ENCODE peak calls at places on chromosomes 11 and 22, in eight cellular contexts. A is body of pancreas, V is cardiac muscle cell, K is endodermal cell, Q is HAP-1, I is Peyer's patch, P is right lobe of liver, J is transverse colon. S is an unnamed sample.

GRCh38 chr11:86063536-86063935 is 5.3 kb downstream of the PICALM start:
- DNase-seq in J (no peak), A (no peak), Q (no peak), I (no peak), K (no peak), P (no peak), V (no peak), S (no peak)

GRCh38 chr22:36369922-36370781 is 17.6 kb downstream of the MYH9 start:
- DNase-seq in K (peak; percentile 74), J (peak; percentile 80), I (no peak), Q (no peak), A (peak; percentile 76), V (peak; percentile 77), P (no peak), S (peak; percentile 33)

GRCh38 chr11:13644997-13645667 is 23.3 kb upstream of the FAR1 start:
- DNase-seq in V (no peak), J (no peak), I (no peak), K (no peak), P (no peak), Q (no peak), A (peak; percentile 34), S (no peak)

GRCh38 chr11:44016129-44016528 is 31.7 kb upstream of the ACCSL start:
- DNase-seq in Q (no peak), I (no peak), V (no peak), P (no peak), J (no peak), A (peak; percentile 35), K (no peak), S (peak; percentile 68)

GRCh38 chr22:46377566-46378498 is 42.3 kb downstream of the TRMU start:
- DNase-seq in P (peak; percentile 87), V (peak; percentile 88), I (no peak), A (peak; percentile 94), K (peak; percentile 95), Q (peak; percentile 71), J (peak; percentile 81), S (no peak)

GRCh38 chr11:62005231-62005661 is 37.8 kb upstream of the FTH1 start:
- DNase-seq in P (no peak), A (no peak), I (no peak), Q (no peak), J (no peak), V (no peak), K (no peak), S (no peak)

GRCh38 chr11:48002565-48002964 is 22.2 kb downstream of the PTPRJ start:
- DNase-seq in Q (no peak), V (no peak), K (no peak), A (no peak), J (no peak), I (no peak), P (no peak), S (no peak)

GRCh38 chr11:2395211-2395730 is 5.3 kb upstream of the TSSC4 start:
- DNase-seq in A (no peak), P (no peak), V (no peak), Q (no peak), I (no peak), J (no peak), K (no peak), S (no peak)

GRCh38 chr11:44434191-44434590 is 124.3 kb upstream of the ALX4 start:
- DNase-seq in P (no peak), I (no peak), J (no peak), V (no peak), A (no peak), K (peak; percentile 54), Q (no peak), S (no peak)

GRCh38 chr22:35938226-35938625 is 90.4 kb downstream of the RBFOX2 start:
- DNase-seq in Q (no peak), A (no peak), K (no peak), I (no peak), V (no peak), J (no peak), P (no peak), S (no peak)

GRCh38 chr11:3687399-3687798 is 16.2 kb upstream of the CHRNA10 start:
- DNase-seq in J (no peak), I (no peak), K (no peak), A (no peak), P (no peak), V (no peak), Q (no peak), S (no peak)

GRCh38 chr11:63719987-63720386 is 38.7 kb downstream of the RTN3 start:
- DNase-seq in K (no peak), V (no peak), Q (no peak), A (no peak), J (no peak), P (no peak), I (no peak), S (no peak)

GRCh38 chr22:44449683-44450425 is 48.2 kb downstream of the RTL6 start:
- DNase-seq in V (no peak), K (peak; percentile 31), P (no peak), I (no peak), J (no peak), A (no peak), Q (no peak), S (no peak)

GRCh38 chr22:19932367-19933206 is 9.0 kb upstream of the COMT start:
- DNase-seq in Q (no peak), A (no peak), P (no peak), I (no peak), K (no peak), J (no peak), V (no peak), S (no peak)

GRCh38 chr22:38799265-38800002 is 5.5 kb upstream of the DNAL4 start:
- DNase-seq in I (no peak), J (no peak), V (no peak), P (no peak), Q (no peak), A (no peak), K (no peak), S (peak; percentile 40)

GRCh38 chr11:117230286-117230961 is 1.4 kb downstream of the PCSK7 start:
- DNase-seq in I (no peak), P (no peak), V (no peak), J (no peak), K (no peak), A (no peak), Q (no peak), S (no peak)

GRCh38 chr11:71086687-71087258 is 165.6 kb downstream of the SHANK2 start:
- DNase-seq in A (peak; percentile 61), J (no peak), Q (no peak), K (peak; percentile 90), V (peak; percentile 71), I (no peak), P (peak; percentile 38), S (peak; percentile 31)

GRCh38 chr22:50340157-50340879 is 2.8 kb upstream of the PPP6R2 start:
- DNase-seq in Q (peak; percentile 26), V (peak; percentile 48), J (no peak), A (no peak), P (no peak), I (no peak), K (peak; percentile 61), S (no peak)

GRCh38 chr22:40487663-40488249 is 117.4 kb downstream of the SGSM3 start:
- DNase-seq in A (no peak), J (no peak), P (no peak), Q (peak; percentile 68), V (no peak), K (no peak), I (no peak), S (peak; percentile 62)

GRCh38 chr11:206516-207212 is 535 bp downstream of the BET1L start:
- DNase-seq in I (peak; percentile 23), A (peak; percentile 40), J (peak; percentile 62), P (no peak), V (peak; percentile 37), K (peak; percentile 51), Q (no peak), S (no peak)
- H3K4me1 ChIP-seq in I (peaks cover 10% of the 10 kb centered on the region), A (peaks cover 51% of the 10 kb centered on the region), J (peaks cover 28% of the 10 kb centered on the region), P (peaks cover 25% of the 10 kb centered on the region), V (no peaks in the 10 kb centered on the region), K (peaks cover 42% of the 10 kb centered on the region), Q (peaks cover 6% of the 10 kb centered on the region), S (peaks cover 13% of the 10 kb centered on the region)

DNA sequence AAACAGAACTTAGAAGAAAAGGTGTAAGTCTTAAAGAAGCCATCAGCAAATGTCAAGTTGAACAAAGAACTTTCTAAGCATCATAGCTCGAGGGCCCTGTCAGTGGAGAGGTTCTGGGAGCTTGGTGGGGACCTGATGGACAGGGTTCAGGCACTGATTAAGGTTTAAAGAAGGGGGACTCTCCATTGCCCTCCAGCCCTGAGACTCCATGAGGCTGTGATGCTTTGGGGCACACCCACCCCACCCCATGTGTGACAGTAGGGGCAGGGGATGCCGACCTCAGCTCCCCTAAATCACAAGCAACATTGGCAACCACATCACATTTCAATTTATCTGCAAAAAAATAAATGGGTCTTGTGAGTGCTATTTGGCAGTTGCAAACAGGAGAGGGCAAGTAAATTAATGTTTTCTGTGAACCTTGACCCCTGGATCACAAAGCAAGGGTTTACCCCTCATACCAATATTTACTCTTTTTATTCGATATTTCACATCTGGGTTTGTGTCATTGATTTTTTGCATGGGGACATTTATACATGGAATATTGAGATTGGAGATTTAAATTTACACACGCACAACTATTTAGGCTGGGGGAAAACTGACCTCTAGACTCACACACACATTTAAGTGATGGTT is 37.1 kb upstream of the ANO1 start:
- DNase-seq in V (no peak), J (no peak), K (peak; percentile 10), I (no peak), A (no peak), P (no peak), Q (no peak), S (no peak)
- H3K9me3 ChIP-seq in V (no peaks in the 10 kb centered on the region), J (peaks cover 25% of the 10 kb centered on the region), K (peaks cover 59% of the 10 kb centered on the region), I (no peaks in the 10 kb centered on the region), A (no peaks in the 10 kb centered on the region), P (no peaks in the 10 kb centered on the region), Q (peaks cover 3% of the 10 kb centered on the region), S (peaks cover 31% of the 10 kb centered on the region)

DNA sequence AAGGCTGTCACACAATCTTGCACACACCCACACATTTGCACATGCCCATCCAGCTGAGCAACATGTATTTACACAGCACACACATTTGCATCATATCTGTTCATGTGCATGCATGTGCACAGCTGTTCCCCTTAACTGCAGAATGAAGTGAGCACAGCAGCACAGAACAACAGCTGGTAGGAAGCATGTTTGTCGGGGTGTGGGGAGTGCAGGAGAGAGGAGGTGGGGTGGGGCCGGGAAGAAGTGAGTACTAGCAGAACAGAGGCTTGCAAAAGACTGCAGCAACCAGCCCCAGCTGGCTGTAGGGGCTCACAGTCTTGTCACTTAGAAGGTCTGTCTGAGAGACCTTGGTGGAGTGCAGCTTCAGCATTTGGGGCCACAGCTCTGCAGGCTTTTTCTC is 296.4 kb downstream of the KIRREL3 start:
- DNase-seq in I (no peak), Q (no peak), P (no peak), J (no peak), K (no peak), V (no peak), A (no peak), S (no peak)
- H3K4me1 ChIP-seq in I (no peaks in the 10 kb centered on the region), Q (no peaks in the 10 kb centered on the region), P (no peaks in the 10 kb centered on the region), J (no peaks in the 10 kb centered on the region), K (no peaks in the 10 kb centered on the region), V (no peaks in the 10 kb centered on the region), A (no peaks in the 10 kb centered on the region), S (no peaks in the 10 kb centered on the region)

GRCh38 chr22:49210606-49211005 is 617.1 kb downstream of the BRD1 start:
- DNase-seq in V (no peak), I (no peak), A (no peak), P (peak; percentile 8), Q (no peak), K (peak; percentile 10), J (no peak), S (no peak)
- H3K9me3 ChIP-seq in V (no peaks in the 10 kb centered on the region), I (no peaks in the 10 kb centered on the region), A (no peaks in the 10 kb centered on the region), P (no peaks in the 10 kb centered on the region), Q (no peaks in the 10 kb centered on the region), K (no peaks in the 10 kb centered on the region), J (no peaks in the 10 kb centered on the region), S (no peaks in the 10 kb centered on the region)

S was measured in A673.